ENCODE peak calls at places on chromosomes 4 and X, in ten cellular contexts. One of them, this sample, is unnamed.

GRCh38 chr4:16516796-16517413 is 290.6 kb upstream of the TAPT1 start:
- DNase-seq in H9: no peak
- DNase-seq in tibial nerve: peak; percentile 75
- DNase-seq in CD4-positive, alpha-beta T cell: no peak
- DNase-seq in pancreas: no peak
- DNase-seq in endothelial cell: no peak
- DNase-seq in left lung: no peak
- DNase-seq in progenitor cell of endocrine pancreas: no peak
- DNase-seq in Calu3: no peak
- DNase-seq in dorsolateral prefrontal cortex: peak; percentile 79
- DNase-seq in this sample: no peak

GRCh38 chr4:155428128-155428527 is 51.4 kb upstream of the MAP9 start:
- DNase-seq in H9: no peak
- DNase-seq in tibial nerve: no peak
- DNase-seq in CD4-positive, alpha-beta T cell: no peak
- DNase-seq in pancreas: no peak
- DNase-seq in endothelial cell: no peak
- DNase-seq in left lung: no peak
- DNase-seq in progenitor cell of endocrine pancreas: no peak
- DNase-seq in Calu3: no peak
- DNase-seq in dorsolateral prefrontal cortex: no peak
- DNase-seq in this sample: no peak

GRCh38 chr4:7045961-7046921 is 3.1 kb downstream of the TADA2B start:
- DNase-seq in H9: no peak
- DNase-seq in tibial nerve: no peak
- DNase-seq in CD4-positive, alpha-beta T cell: no peak
- DNase-seq in pancreas: no peak
- DNase-seq in endothelial cell: no peak
- DNase-seq in left lung: peak; percentile 63
- DNase-seq in progenitor cell of endocrine pancreas: no peak
- DNase-seq in Calu3: no peak
- DNase-seq in dorsolateral prefrontal cortex: no peak
- DNase-seq in this sample: no peak

GRCh38 chr4:7529368-7529923 is 94.7 kb upstream of the PSAPL1 start:
- DNase-seq in H9: peak; percentile 57
- DNase-seq in tibial nerve: no peak
- DNase-seq in CD4-positive, alpha-beta T cell: no peak
- DNase-seq in pancreas: no peak
- DNase-seq in endothelial cell: no peak
- DNase-seq in left lung: peak; percentile 60
- DNase-seq in progenitor cell of endocrine pancreas: no peak
- DNase-seq in Calu3: no peak
- DNase-seq in dorsolateral prefrontal cortex: no peak
- DNase-seq in this sample: no peak

GRCh38 chr4:105550641-105551040 is 1.8 kb upstream of the ARHGEF38 start:
- DNase-seq in H9: no peak
- DNase-seq in tibial nerve: no peak
- DNase-seq in CD4-positive, alpha-beta T cell: no peak
- DNase-seq in pancreas: no peak
- DNase-seq in endothelial cell: no peak
- DNase-seq in left lung: no peak
- DNase-seq in progenitor cell of endocrine pancreas: no peak
- DNase-seq in Calu3: no peak
- DNase-seq in dorsolateral prefrontal cortex: no peak
- DNase-seq in this sample: no peak

GRCh38 chr4:48937033-48937432 is 30.5 kb upstream of the OCIAD2 start:
- DNase-seq in H9: no peak
- DNase-seq in tibial nerve: no peak
- DNase-seq in CD4-positive, alpha-beta T cell: no peak
- DNase-seq in pancreas: no peak
- DNase-seq in endothelial cell: no peak
- DNase-seq in left lung: no peak
- DNase-seq in progenitor cell of endocrine pancreas: no peak
- DNase-seq in Calu3: no peak
- DNase-seq in dorsolateral prefrontal cortex: no peak
- DNase-seq in this sample: no peak

GRCh38 chrX:31649176-31649575 is 577.3 kb upstream of the FTHL17 start:
- DNase-seq in H9: no peak
- DNase-seq in tibial nerve: no peak
- DNase-seq in CD4-positive, alpha-beta T cell: no peak
- DNase-seq in pancreas: no peak
- DNase-seq in endothelial cell: no peak
- DNase-seq in left lung: no peak
- DNase-seq in progenitor cell of endocrine pancreas: no peak
- DNase-seq in Calu3: no peak
- DNase-seq in dorsolateral prefrontal cortex: no peak
- DNase-seq in this sample: no peak

GRCh38 chr4:92599044-92599443 is 295.3 kb downstream of the GRID2 start:
- DNase-seq in H9: no peak
- DNase-seq in tibial nerve: no peak
- DNase-seq in CD4-positive, alpha-beta T cell: no peak
- DNase-seq in pancreas: no peak
- DNase-seq in endothelial cell: no peak
- DNase-seq in left lung: no peak
- DNase-seq in progenitor cell of endocrine pancreas: no peak
- DNase-seq in Calu3: no peak
- DNase-seq in dorsolateral prefrontal cortex: no peak
- DNase-seq in this sample: no peak

GRCh38 chr4:25863906-25864418 is 1.2 kb upstream of the SEL1L3 start:
- DNase-seq in H9: peak; percentile 52
- DNase-seq in tibial nerve: no peak
- DNase-seq in CD4-positive, alpha-beta T cell: no peak
- DNase-seq in pancreas: peak; percentile 63
- DNase-seq in endothelial cell: peak; percentile 26
- DNase-seq in left lung: no peak
- DNase-seq in progenitor cell of endocrine pancreas: no peak
- DNase-seq in Calu3: no peak
- DNase-seq in dorsolateral prefrontal cortex: no peak
- DNase-seq in this sample: no peak

GRCh38 chr4:101019941-101020401 is 327.4 kb downstream of the PPP3CA start:
- DNase-seq in H9: no peak
- DNase-seq in tibial nerve: no peak
- DNase-seq in CD4-positive, alpha-beta T cell: peak; percentile 19
- DNase-seq in pancreas: no peak
- DNase-seq in endothelial cell: no peak
- DNase-seq in left lung: no peak
- DNase-seq in progenitor cell of endocrine pancreas: no peak
- DNase-seq in Calu3: peak; percentile 32
- DNase-seq in dorsolateral prefrontal cortex: no peak
- DNase-seq in this sample: no peak

GRCh38 chr4:78552398-78553396 is 1.1 kb downstream of the ANXA3 start:
- DNase-seq in H9: peak; percentile 79
- DNase-seq in tibial nerve: no peak
- DNase-seq in CD4-positive, alpha-beta T cell: no peak
- DNase-seq in pancreas: no peak
- DNase-seq in endothelial cell: no peak
- DNase-seq in left lung: no peak
- DNase-seq in progenitor cell of endocrine pancreas: peak; percentile 15
- DNase-seq in Calu3: peak; percentile 74
- DNase-seq in dorsolateral prefrontal cortex: no peak
- DNase-seq in this sample: peak; percentile 47

DNA sequence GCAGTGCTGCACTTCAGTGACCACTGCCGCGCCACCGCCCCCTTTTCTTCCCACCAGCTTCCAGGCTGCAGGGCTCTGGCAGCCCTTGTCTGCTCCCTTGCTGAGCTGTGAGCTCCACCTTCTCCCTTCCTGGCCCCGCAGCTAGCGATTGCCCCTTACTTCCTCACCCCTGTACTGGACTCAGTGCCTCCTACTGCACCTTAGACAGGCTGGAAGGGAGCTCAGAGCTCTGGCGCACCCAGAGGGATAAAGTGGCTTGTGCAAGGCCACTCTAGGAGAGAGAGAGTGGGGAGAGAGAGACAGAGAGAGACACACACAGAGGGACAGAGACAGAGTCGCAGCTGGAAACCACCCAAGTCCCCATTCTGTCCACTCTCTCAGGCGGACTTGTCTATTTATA is 6.0 kb downstream of the RASL11B start:
- DNase-seq in H9: peak; percentile 76
- DNase-seq in tibial nerve: no peak
- DNase-seq in CD4-positive, alpha-beta T cell: no peak
- DNase-seq in pancreas: no peak
- DNase-seq in endothelial cell: no peak
- DNase-seq in left lung: no peak
- DNase-seq in progenitor cell of endocrine pancreas: no peak
- DNase-seq in Calu3: no peak
- DNase-seq in dorsolateral prefrontal cortex: no peak
- DNase-seq in this sample: no peak
- TF ChIP-seq CTCF in H9: no peak
- TF ChIP-seq CTCF in tibial nerve: no peak
- TF ChIP-seq CTCF in CD4-positive, alpha-beta T cell: no peak
- TF ChIP-seq CTCF in pancreas: no peak
- TF ChIP-seq CTCF in endothelial cell: no peak
- TF ChIP-seq CTCF in left lung: no peak
- TF ChIP-seq CTCF in progenitor cell of endocrine pancreas: no peak
- TF ChIP-seq CTCF in Calu3: no peak
- TF ChIP-seq CTCF in dorsolateral prefrontal cortex: no peak
- TF ChIP-seq CTCF in this sample: peak; percentile 6

GRCh38 chrX:68196939-68197791 is 236.1 kb downstream of the OPHN1 start:
- DNase-seq in H9: peak; percentile 37
- DNase-seq in tibial nerve: peak; percentile 35
- DNase-seq in CD4-positive, alpha-beta T cell: peak; percentile 1
- DNase-seq in pancreas: no peak
- DNase-seq in endothelial cell: peak; percentile 28
- DNase-seq in left lung: no peak
- DNase-seq in progenitor cell of endocrine pancreas: peak; percentile 11
- DNase-seq in Calu3: peak; percentile 56
- DNase-seq in dorsolateral prefrontal cortex: no peak
- DNase-seq in this sample: no peak

GRCh38 chrX:68193786-68194185 is 239.5 kb downstream of the OPHN1 start:
- DNase-seq in H9: no peak
- DNase-seq in tibial nerve: no peak
- DNase-seq in CD4-positive, alpha-beta T cell: no peak
- DNase-seq in pancreas: no peak
- DNase-seq in endothelial cell: no peak
- DNase-seq in left lung: no peak
- DNase-seq in progenitor cell of endocrine pancreas: no peak
- DNase-seq in Calu3: no peak
- DNase-seq in dorsolateral prefrontal cortex: no peak
- DNase-seq in this sample: no peak

GRCh38 chrX:68190799-68191198 is 242.5 kb downstream of the OPHN1 start:
- DNase-seq in H9: no peak
- DNase-seq in tibial nerve: no peak
- DNase-seq in CD4-positive, alpha-beta T cell: no peak
- DNase-seq in pancreas: no peak
- DNase-seq in endothelial cell: no peak
- DNase-seq in left lung: no peak
- DNase-seq in progenitor cell of endocrine pancreas: no peak
- DNase-seq in Calu3: no peak
- DNase-seq in dorsolateral prefrontal cortex: no peak
- DNase-seq in this sample: no peak

DNA sequence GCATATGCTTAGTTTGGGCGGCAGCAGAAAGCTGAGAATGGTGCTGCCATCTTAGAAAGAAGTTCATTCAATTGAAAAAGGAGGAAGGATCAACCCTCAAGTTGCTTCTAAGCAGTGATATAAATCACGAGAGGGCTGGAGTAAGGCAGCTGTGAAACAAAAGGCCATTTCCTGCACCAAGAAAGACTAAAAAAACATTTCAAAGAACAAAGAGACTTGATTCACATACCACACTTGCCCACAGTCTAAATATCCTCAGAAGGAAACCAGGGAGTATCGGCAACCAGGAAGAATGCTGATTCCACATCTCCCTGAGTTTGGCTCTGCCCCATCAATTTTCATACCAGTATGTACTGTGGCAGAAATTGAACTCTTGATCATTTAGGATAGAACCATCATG is 240.1 kb downstream of the OPHN1 start:
- DNase-seq in H9: no peak
- DNase-seq in tibial nerve: no peak
- DNase-seq in CD4-positive, alpha-beta T cell: no peak
- DNase-seq in pancreas: no peak
- DNase-seq in endothelial cell: no peak
- DNase-seq in left lung: no peak
- DNase-seq in progenitor cell of endocrine pancreas: no peak
- DNase-seq in Calu3: no peak
- DNase-seq in dorsolateral prefrontal cortex: no peak
- DNase-seq in this sample: no peak
- TF ChIP-seq CTCF in H9: no peak
- TF ChIP-seq CTCF in tibial nerve: no peak
- TF ChIP-seq CTCF in CD4-positive, alpha-beta T cell: no peak
- TF ChIP-seq CTCF in pancreas: no peak
- TF ChIP-seq CTCF in endothelial cell: no peak
- TF ChIP-seq CTCF in left lung: no peak
- TF ChIP-seq CTCF in progenitor cell of endocrine pancreas: no peak
- TF ChIP-seq CTCF in Calu3: no peak
- TF ChIP-seq CTCF in dorsolateral prefrontal cortex: no peak
- TF ChIP-seq CTCF in this sample: no peak

DNA sequence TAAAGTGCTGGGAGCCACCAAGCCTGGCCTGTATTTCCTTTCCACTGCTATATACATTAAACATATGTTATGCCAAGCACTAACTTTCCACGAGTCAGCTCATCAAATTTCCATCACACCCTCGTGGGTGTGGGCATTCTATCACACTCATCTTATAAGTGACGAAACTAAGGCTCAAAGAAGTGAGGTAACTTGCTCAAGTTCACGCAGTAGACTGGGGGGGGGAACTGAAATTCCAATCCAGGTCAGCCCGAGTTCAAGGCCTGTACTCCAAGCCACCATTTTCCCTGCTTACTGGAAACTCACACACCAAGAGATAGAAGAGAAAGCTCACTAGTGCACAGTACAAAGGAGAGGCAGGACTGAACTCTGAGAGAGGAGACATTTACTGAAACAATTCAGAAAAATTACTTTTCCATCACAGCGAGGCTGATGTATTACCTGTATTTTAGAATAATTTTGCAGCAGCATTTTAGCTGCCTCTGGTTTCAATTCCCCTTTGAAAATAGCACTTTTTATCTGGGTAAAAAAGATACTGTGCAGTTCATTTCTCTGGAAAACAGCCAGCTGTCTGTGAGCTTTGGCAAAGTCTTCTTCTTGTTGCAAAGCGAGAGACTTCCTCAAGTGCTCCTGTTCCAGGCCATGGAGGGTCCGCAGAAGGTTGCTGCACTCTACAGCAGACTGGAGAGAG is 76.9 kb downstream of the EVC2 start:
- DNase-seq in H9: no peak
- DNase-seq in tibial nerve: no peak
- DNase-seq in CD4-positive, alpha-beta T cell: no peak
- DNase-seq in pancreas: no peak
- DNase-seq in endothelial cell: no peak
- DNase-seq in left lung: no peak
- DNase-seq in progenitor cell of endocrine pancreas: no peak
- DNase-seq in Calu3: no peak
- DNase-seq in dorsolateral prefrontal cortex: no peak
- DNase-seq in this sample: no peak
- TF ChIP-seq CTCF in H9: no peak
- TF ChIP-seq CTCF in tibial nerve: no peak
- TF ChIP-seq CTCF in CD4-positive, alpha-beta T cell: no peak
- TF ChIP-seq CTCF in pancreas: no peak
- TF ChIP-seq CTCF in endothelial cell: no peak
- TF ChIP-seq CTCF in left lung: no peak
- TF ChIP-seq CTCF in progenitor cell of endocrine pancreas: no peak
- TF ChIP-seq CTCF in Calu3: no peak
- TF ChIP-seq CTCF in dorsolateral prefrontal cortex: no peak
- TF ChIP-seq CTCF in this sample: no peak

DNA sequence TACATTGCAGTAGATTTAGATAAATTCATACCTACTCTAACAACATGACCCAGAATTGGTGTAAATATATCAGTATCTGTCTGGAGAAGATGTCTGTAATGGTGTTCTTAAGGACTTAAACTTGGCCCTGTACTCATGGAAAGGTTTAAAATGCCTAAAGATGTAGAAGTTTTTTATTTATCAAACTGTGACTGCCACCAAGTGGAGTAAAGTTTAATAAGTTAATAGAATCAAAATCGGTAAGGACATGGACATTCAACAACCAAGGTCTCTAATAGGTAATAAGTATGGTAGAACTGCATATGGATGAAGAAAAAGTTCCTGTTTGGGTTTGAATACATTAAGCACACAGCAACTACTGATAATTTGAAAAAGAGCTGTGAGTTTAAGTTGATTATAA is 474.0 kb upstream of the NDST3 start:
- DNase-seq in H9: no peak
- DNase-seq in tibial nerve: no peak
- DNase-seq in CD4-positive, alpha-beta T cell: no peak
- DNase-seq in pancreas: no peak
- DNase-seq in endothelial cell: no peak
- DNase-seq in left lung: no peak
- DNase-seq in progenitor cell of endocrine pancreas: no peak
- DNase-seq in Calu3: no peak
- DNase-seq in dorsolateral prefrontal cortex: no peak
- DNase-seq in this sample: no peak
- TF ChIP-seq CTCF in H9: no peak
- TF ChIP-seq CTCF in tibial nerve: no peak
- TF ChIP-seq CTCF in CD4-positive, alpha-beta T cell: no peak
- TF ChIP-seq CTCF in pancreas: no peak
- TF ChIP-seq CTCF in endothelial cell: no peak
- TF ChIP-seq CTCF in left lung: no peak
- TF ChIP-seq CTCF in progenitor cell of endocrine pancreas: no peak
- TF ChIP-seq CTCF in Calu3: no peak
- TF ChIP-seq CTCF in dorsolateral prefrontal cortex: peak; percentile 64
- TF ChIP-seq CTCF in this sample: no peak